ENCODE peak calls at places on chromosomes 7 and 10, in four cellular contexts. F is GM23248; R is activated naive CD4-positive, alpha-beta T cell treated with anti-CD3 and anti-CD28 coated beads, Interleukin-2, amount 50 U/mL, for 16 hours; J is heart right ventricle. D is an unnamed sample.

GRCh38 chr10:14032406-14032998 is 298.2 kb downstream of the FRMD4A start:
- DNase-seq in F (peak; percentile 17), R (peak; percentile 51), J (no peak), D (no peak)

GRCh38 chr7:101891936-101892640 is 74.7 kb downstream of the CUX1 start:
- DNase-seq in F (peak; percentile 65), R (no peak), J (no peak), D (no peak)

GRCh38 chr7:107076781-107077698 is 32.5 kb downstream of the PRKAR2B start:
- DNase-seq in F (no peak), R (no peak), J (peak; percentile 9), D (no peak)

GRCh38 chr7:77907281-77907680 is 108.7 kb downstream of the PHTF2 start:
- DNase-seq in F (no peak), R (no peak), J (no peak), D (no peak)

GRCh38 chr10:50936335-50936734 is 50.9 kb upstream of the A1CF start:
- DNase-seq in F (peak; percentile 48), R (no peak), J (no peak), D (no peak)

GRCh38 chr7:114255404-114255841 is 159.2 kb upstream of the FOXP2 start:
- DNase-seq in F (no peak), R (no peak), J (no peak), D (no peak)

GRCh38 chr7:55961994-55962393 is 2.4 kb upstream of the NIPSNAP2 start:
- DNase-seq in F (no peak), R (no peak), J (no peak), D (no peak)

GRCh38 chr10:96416643-96417042 is 57.8 kb upstream of the OPALIN start:
- DNase-seq in F (no peak), R (no peak), J (peak; percentile 74), D (no peak)

GRCh38 chr7:8433477-8434289 is at the start of gene NXPH1:
- DNase-seq in F (peak; percentile 27), R (no peak), J (no peak), D (no peak)

GRCh38 chr7:48742046-48742445 is 182.3 kb upstream of the CDC14C start:
- DNase-seq in F (no peak), R (no peak), J (no peak), D (no peak)

GRCh38 chr10:71443676-71444075 is 47.0 kb downstream of the CDH23 start:
- DNase-seq in F (no peak), R (no peak), J (no peak), D (no peak)

GRCh38 chr7:117728858-117729257 is 144.4 kb downstream of the CTTNBP2 start:
- DNase-seq in F (no peak), R (no peak), J (no peak), D (no peak)

GRCh38 chr10:122348512-122348911 is 26.0 kb upstream of the PLEKHA1 start:
- DNase-seq in F (no peak), R (no peak), J (no peak), D (no peak)

GRCh38 chr7:140447841-140448240 is 31.5 kb downstream of the MKRN1 start:
- DNase-seq in F (no peak), R (no peak), J (no peak), D (no peak)

GRCh38 chr10:84333864-84334451 is 5.6 kb downstream of the CCSER2 start:
- DNase-seq in F (peak; percentile 38), R (peak; percentile 53), J (no peak), D (no peak)

GRCh38 chr10:49187950-49188761 is at the start of gene TMEM273:
- DNase-seq in F (no peak), R (no peak), J (peak; percentile 88), D (no peak)

GRCh38 chr7:77238703-77239136 is 39.1 kb upstream of the FGL2 start:
- DNase-seq in F (peak; percentile 9), R (no peak), J (no peak), D (no peak)